ENCODE peak calls at places on chromosome 5, in six cellular contexts. G is NCI-H1092; P is nucleus accumbens; J is PC-3; D is stimulated activated naive CD4-positive, alpha-beta T cell; U is dorsolateral prefrontal cortex. I is an unnamed sample.

GRCh38 chr5:134659922-134660321 is 11.3 kb downstream of the SEC24A start:
- DNase-seq in G (no peak), P (no peak), J (no peak), D (no peak), U (no peak), I (no peak)

GRCh38 chr5:121273818-121274433 is 577.8 kb upstream of the FTMT start:
- DNase-seq in G (no peak), P (peak; percentile 44), J (peak; percentile 93), D (no peak), U (no peak), I (peak; percentile 93)

GRCh38 chr5:107743357-107744000 is 72.7 kb upstream of the EFNA5 start:
- DNase-seq in G (no peak), P (no peak), J (peak; percentile 93), D (no peak), U (no peak), I (peak; percentile 89)

GRCh38 chr5:61280205-61280604 is 51.9 kb upstream of the ZSWIM6 start:
- DNase-seq in G (peak; percentile 85), P (no peak), J (peak; percentile 68), D (no peak), U (no peak), I (peak; percentile 95)

GRCh38 chr5:75729321-75729720 is 12.1 kb upstream of the POC5 start:
- DNase-seq in G (no peak), P (no peak), J (no peak), D (no peak), U (no peak), I (peak; percentile 9)

GRCh38 chr5:127562252-127562651 is 44.8 kb downstream of the PRRC1 start:
- DNase-seq in G (no peak), P (no peak), J (peak; percentile 19), D (no peak), U (no peak), I (no peak)

GRCh38 chr5:10856646-10857332 is 95.8 kb upstream of the DAP start:
- DNase-seq in G (no peak), P (peak; percentile 31), J (peak; percentile 62), D (no peak), U (peak; percentile 74), I (peak; percentile 23)

GRCh38 chr5:14153071-14153864 is 10.1 kb downstream of the TRIO start:
- DNase-seq in G (no peak), P (no peak), J (no peak), D (no peak), U (no peak), I (no peak)

GRCh38 chr5:164934039-164934438 is 1428.6 kb downstream of the MAT2B start:
- DNase-seq in G (no peak), P (no peak), J (no peak), D (no peak), U (no peak), I (no peak)

GRCh38 chr5:17069995-17070405 is 133.9 kb upstream of the MYO10 start:
- DNase-seq in G (no peak), P (no peak), J (peak; percentile 97), D (no peak), U (no peak), I (peak; percentile 35)

GRCh38 chr5:93421498-93421897 is 159.5 kb downstream of the NR2F1-AS1 start:
- DNase-seq in G (no peak), P (peak; percentile 51), J (no peak), D (no peak), U (peak; percentile 18), I (no peak)

GRCh38 chr5:171242521-171242920 is 66.5 kb upstream of the TLX3 start:
- DNase-seq in G (no peak), P (no peak), J (no peak), D (no peak), U (no peak), I (no peak)

GRCh38 chr5:72302171-72302570 is 17.9 kb downstream of the MRPS27 start:
- DNase-seq in G (no peak), P (no peak), J (no peak), D (no peak), U (no peak), I (no peak)

GRCh38 chr5:10702911-10703491 is 58.0 kb downstream of the DAP start:
- DNase-seq in G (no peak), P (no peak), J (peak; percentile 96), D (no peak), U (peak; percentile 30), I (peak; percentile 76)

GRCh38 chr5:138351056-138351455 is 1.4 kb upstream of the KDM3B start:
- DNase-seq in G (no peak), P (no peak), J (peak; percentile 34), D (no peak), U (no peak), I (peak; percentile 54)

GRCh38 chr5:34015120-34015807 is 7.4 kb upstream of the AMACR start:
- DNase-seq in G (no peak), P (no peak), J (no peak), D (no peak), U (no peak), I (no peak)

GRCh38 chr5:116404792-116405191 is 169.8 kb downstream of the SEMA6A start:
- DNase-seq in G (no peak), P (no peak), J (no peak), D (no peak), U (no peak), I (no peak)

GRCh38 chr5:57863661-57864060 is 381.1 kb upstream of the ACTBL2 start:
- DNase-seq in G (no peak), P (no peak), J (peak; percentile 71), D (no peak), U (no peak), I (peak; percentile 71)

GRCh38 chr5:114319821-114320220 is 42.0 kb upstream of the KCNN2 start:
- DNase-seq in G (no peak), P (no peak), J (no peak), D (no peak), U (no peak), I (peak; percentile 33)

GRCh38 chr5:169149317-169149716 is 151.6 kb downstream of the SLIT3 start:
- DNase-seq in G (no peak), P (no peak), J (peak; percentile 17), D (no peak), U (no peak), I (no peak)

I was measured in epithelial cell of esophagus.